ENCODE peak calls at places on chromosomes 5 and 9, in eight cellular contexts. Z, G, O, D, I, R, K and B are unnamed samples.

GRCh38 chr5:160054047-160054446 is 45.1 kb downstream of the TTC1 start:
- DNase-seq in I (no peak), K (no peak), Z (no peak), D (no peak), R (peak), O (peak), G (no peak), B (no peak)

GRCh38 chr5:54018438-54018837 is 291.9 kb downstream of the ARL15 start:
- DNase-seq in I (no peak), G (no peak), K (no peak), R (no peak), D (no peak), O (no peak), Z (no peak), B (no peak)

GRCh38 chr5:112143684-112144083 is 275.4 kb downstream of the EPB41L4A start:
- DNase-seq in D (no peak), Z (no peak), O (peak), K (no peak), I (no peak), G (no peak), R (peak), B (no peak)

GRCh38 chr5:128163991-128164390 is 80.4 kb downstream of the SLC12A2 start:
- DNase-seq in R (peak), Z (no peak), D (no peak), G (peak), O (peak), K (no peak), I (no peak), B (peak)

GRCh38 chr5:142063878-142064331 is 44.7 kb upstream of the NDFIP1 start:
- DNase-seq in K (peak), Z (peak), R (peak), D (peak), G (no peak), O (peak), I (no peak), B (peak)

GRCh38 chr5:77224672-77225355 is 14.3 kb downstream of the PDE8B start:
- DNase-seq in Z (no peak), D (no peak), K (no peak), I (no peak), G (no peak), R (peak), O (peak), B (no peak)

GRCh38 chr5:14816374-14816998 is 55.1 kb downstream of the ANKH start:
- DNase-seq in Z (no peak), I (no peak), R (peak), K (no peak), G (no peak), O (no peak), D (no peak), B (no peak)

GRCh38 chr9:36092014-36092413 is 44.5 kb upstream of the GLIPR2 start:
- DNase-seq in K (no peak), D (no peak), O (no peak), Z (no peak), I (no peak), R (no peak), G (no peak), B (no peak)

GRCh38 chr5:168870914-168871313 is 291.7 kb upstream of the PANK3 start:
- DNase-seq in O (no peak), R (no peak), D (no peak), Z (no peak), I (no peak), K (no peak), G (no peak), B (no peak)

GRCh38 chr5:105954341-105954740 is 1716.4 kb downstream of the EFNA5 start:
- DNase-seq in K (no peak), O (no peak), I (no peak), Z (no peak), D (no peak), R (peak), G (no peak), B (no peak)

GRCh38 chr9:129208191-129209091 is 30.4 kb upstream of the IER5L start:
- DNase-seq in O (no peak), R (no peak), G (peak), I (no peak), Z (no peak), K (no peak), D (peak), B (no peak)

GRCh38 chr5:52705720-52706119 is 82.0 kb upstream of the ITGA1 start:
- DNase-seq in R (peak), K (no peak), I (no peak), Z (no peak), G (no peak), O (no peak), D (no peak), B (no peak)

GRCh38 chr9:133117271-133118178 is 3.5 kb downstream of the RALGDS start:
- DNase-seq in D (no peak), R (no peak), I (no peak), O (peak), K (no peak), Z (peak), G (no peak), B (no peak)

GRCh38 chr5:68288756-68289134 is 73.2 kb downstream of the PIK3R1 start:
- DNase-seq in D (peak), G (no peak), Z (peak), K (no peak), R (no peak), O (no peak), I (no peak), B (no peak)

GRCh38 chr5:120808135-120808534 is 344.0 kb downstream of the PRR16 start:
- DNase-seq in I (no peak), K (no peak), Z (no peak), D (no peak), R (peak), G (no peak), O (peak), B (no peak)

GRCh38 chr5:73591102-73591695 is 25.7 kb downstream of the UTP15 start:
- DNase-seq in Z (peak), K (peak), G (peak), I (no peak), O (peak), R (peak), D (peak), B (peak)

GRCh38 chr5:149962040-149962439 is 1.5 kb downstream of the SLC26A2 start:
- DNase-seq in K (peak), R (peak), I (no peak), D (peak), G (no peak), O (peak), Z (peak), B (no peak)

GRCh38 chr9:1051286-1052118 is 1.3 kb downstream of the DMRT2 start:
- DNase-seq in I (no peak), Z (no peak), G (no peak), D (peak), K (no peak), R (no peak), O (no peak), B (no peak)

GRCh38 chr5:176675676-176676360 is 28.5 kb downstream of the TSPAN17 start:
- DNase-seq in G (no peak), K (no peak), R (peak), Z (no peak), O (no peak), I (no peak), D (no peak), B (no peak)

GRCh38 chr9:130689937-130690700 is 3.5 kb upstream of the EXOSC2 start:
- DNase-seq in O (peak), D (peak), G (no peak), R (peak), K (no peak), I (no peak), Z (peak), B (peak)

GRCh38 chr5:180208435-180209081 is 453 bp downstream of the RASGEF1C start:
- DNase-seq in G (no peak), I (no peak), D (peak), K (no peak), O (no peak), Z (peak), R (no peak), B (no peak)

GRCh38 chr5:116876240-116876840 is 301.7 kb upstream of the SEMA6A start:
- DNase-seq in Z (no peak), G (no peak), O (no peak), D (no peak), K (no peak), I (no peak), R (peak), B (no peak)

GRCh38 chr9:133647148-133647547 is 11.0 kb downstream of the DBH start:
- DNase-seq in Z (no peak), G (no peak), K (no peak), D (no peak), R (no peak), O (no peak), I (no peak), B (no peak)

GRCh38 chr5:168654225-168654624 is 75.1 kb upstream of the PANK3 start:
- DNase-seq in D (peak), O (no peak), K (no peak), R (peak), I (no peak), G (no peak), Z (peak), B (no peak)

GRCh38 chr9:133958756-133959155 is 33.4 kb downstream of the VAV2 start:
- DNase-seq in I (no peak), O (no peak), R (no peak), Z (no peak), K (no peak), D (no peak), G (no peak), B (no peak)

GRCh38 chr5:76714771-76715483 is 999 bp upstream of the F2R start:
- DNase-seq in Z (peak), I (no peak), R (no peak), D (peak), K (peak), G (no peak), O (no peak), B (no peak)

GRCh38 chr5:58407042-58407709 is 52.7 kb downstream of the PLK2 start:
- DNase-seq in O (peak), Z (no peak), I (no peak), R (peak), G (no peak), K (no peak), D (no peak), B (peak)
- H3K4me3 ChIP-seq in O (no peak), Z (no peak), I (no peak), R (no peak), G (no peak), K (no peak), D (no peak), B (no peak)

GRCh38 chr5:61624553-61624952 is 292.5 kb downstream of the ZSWIM6 start:
- DNase-seq in I (no peak), K (no peak), D (no peak), Z (no peak), O (no peak), R (no peak), G (no peak), B (no peak)

GRCh38 chr5:61623401-61624069 is 291.5 kb downstream of the ZSWIM6 start:
- DNase-seq in R (peak), K (no peak), D (no peak), G (no peak), I (no peak), O (peak), Z (no peak), B (no peak)

GRCh38 chr5:61624966-61625681 is 293.1 kb downstream of the ZSWIM6 start:
- DNase-seq in Z (no peak), D (no peak), O (no peak), R (no peak), K (no peak), G (no peak), I (no peak), B (no peak)

GRCh38 chr5:61625682-61626620 is 293.9 kb downstream of the ZSWIM6 start:
- DNase-seq in Z (no peak), I (no peak), R (peak), O (peak), D (peak), K (no peak), G (no peak), B (no peak)

GRCh38 chr5:61626639-61627282 is 294.7 kb downstream of the ZSWIM6 start:
- DNase-seq in R (no peak), I (no peak), G (no peak), O (no peak), Z (no peak), D (no peak), K (no peak), B (no peak)
- H3K4me3 ChIP-seq in R (peak), I (peak), G (no peak), O (peak), Z (no peak), D (no peak), K (no peak), B (no peak)

DNA sequence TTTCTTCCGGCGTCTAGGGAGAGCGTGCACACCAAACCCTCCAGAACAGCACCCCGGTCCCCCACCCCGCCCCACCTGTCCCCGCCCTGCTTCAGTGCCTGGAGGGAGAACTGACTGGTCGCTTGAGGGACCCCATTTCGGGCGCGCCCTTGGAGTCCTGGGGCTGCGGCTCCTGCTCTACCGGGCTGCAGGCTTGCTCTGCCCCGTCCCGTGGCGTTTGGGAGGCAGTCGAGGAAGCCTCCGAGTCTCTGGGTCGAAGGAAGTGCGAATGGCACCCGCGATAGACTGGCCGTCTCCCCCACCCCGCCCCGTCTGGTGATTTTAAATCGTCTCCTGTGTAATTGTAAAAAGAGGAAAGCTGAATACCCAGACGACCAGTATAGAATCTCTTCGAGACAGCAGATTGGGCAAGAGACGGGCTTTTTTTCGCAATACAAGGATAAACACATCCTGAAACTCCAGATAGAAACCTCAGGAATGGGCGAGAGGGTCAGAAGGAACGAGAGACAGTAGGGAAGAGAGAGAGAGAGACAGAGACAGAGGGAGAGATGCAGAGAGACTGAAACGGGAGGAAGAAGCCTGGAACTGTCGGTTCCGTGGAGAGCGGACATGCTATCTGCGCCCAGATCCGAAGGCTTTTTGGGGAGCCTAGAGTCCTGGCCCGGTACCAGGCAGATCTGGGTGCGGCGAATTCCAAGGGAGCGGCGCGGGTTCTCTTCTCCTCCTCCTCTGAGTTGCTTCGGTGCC is 9.9 kb downstream of the PRDM6 start:
- DNase-seq in I (no peak), Z (peak), G (no peak), O (no peak), K (no peak), R (no peak), D (peak), B (no peak)
- H3K4me3 ChIP-seq in I (peak), Z (peak), G (no peak), O (no peak), K (no peak), R (peak), D (peak), B (peak)

DNA sequence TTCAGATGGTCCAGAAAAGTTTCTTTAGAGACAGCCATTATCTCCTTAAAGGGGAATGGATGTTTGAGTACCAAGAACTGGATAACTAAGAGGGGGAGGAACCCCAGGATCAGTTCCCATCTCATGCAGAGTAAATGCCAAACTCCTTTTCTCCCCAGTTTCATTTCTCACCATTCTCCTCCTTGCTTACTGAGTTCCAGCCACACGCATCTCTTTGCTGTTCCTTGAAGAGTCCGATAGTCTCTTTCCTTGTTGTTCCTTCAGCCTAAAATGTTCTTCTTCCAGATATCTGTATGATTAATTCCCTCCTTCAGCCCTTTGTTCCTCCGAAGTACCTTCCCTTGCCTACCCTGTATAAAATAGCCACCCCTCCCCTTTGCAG is 30.0 kb downstream of the KDM4C start:
- DNase-seq in I (no peak), K (no peak), G (no peak), Z (no peak), D (peak), R (no peak), O (no peak), B (no peak)
- H3K4me3 ChIP-seq in I (no peak), K (no peak), G (no peak), Z (no peak), D (no peak), R (no peak), O (no peak), B (no peak)

DNA sequence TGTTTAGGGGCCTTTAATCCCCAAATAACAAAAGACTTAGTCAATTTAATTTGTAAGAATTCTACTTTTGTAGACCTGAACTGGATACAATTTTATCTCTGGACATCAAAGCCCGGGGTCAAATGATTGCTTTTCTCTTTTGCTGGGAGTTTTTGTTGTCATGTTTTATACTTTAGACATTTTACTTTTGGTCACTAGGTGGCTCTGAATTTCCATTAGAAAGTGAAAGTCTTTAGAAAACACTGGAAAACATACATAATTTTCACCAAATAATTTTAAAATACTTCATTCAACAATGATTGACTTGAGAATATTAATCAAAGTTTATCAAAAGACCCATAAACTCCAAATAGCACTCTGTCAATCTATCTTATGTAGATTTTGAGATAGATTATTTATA is 2.8 kb upstream of the PCA3 start:
- DNase-seq in I (no peak), K (no peak), D (no peak), Z (no peak), R (peak), G (no peak), O (peak), B (no peak)
- H3K4me3 ChIP-seq in I (no peak), K (no peak), D (no peak), Z (no peak), R (no peak), G (no peak), O (no peak), B (no peak)

GRCh38 chr5:25562656-25563055 is 917.9 kb upstream of the CDH10 start:
- DNase-seq in R (no peak), D (no peak), O (no peak), Z (no peak), I (no peak), K (no peak), G (no peak), B (no peak)

GRCh38 chr5:25568294-25568693 is 923.5 kb upstream of the CDH10 start:
- DNase-seq in Z (no peak), I (no peak), G (no peak), D (no peak), K (no peak), R (no peak), O (no peak), B (no peak)

GRCh38 chr5:25570067-25570583 is 925.3 kb upstream of the CDH10 start:
- DNase-seq in K (no peak), I (no peak), O (no peak), R (no peak), G (no peak), D (no peak), Z (no peak), B (no peak)

GRCh38 chr5:25568989-25569625 is 924.3 kb upstream of the CDH10 start:
- DNase-seq in O (no peak), R (no peak), K (peak), G (no peak), D (no peak), I (no peak), Z (peak), B (no peak)

DNA sequence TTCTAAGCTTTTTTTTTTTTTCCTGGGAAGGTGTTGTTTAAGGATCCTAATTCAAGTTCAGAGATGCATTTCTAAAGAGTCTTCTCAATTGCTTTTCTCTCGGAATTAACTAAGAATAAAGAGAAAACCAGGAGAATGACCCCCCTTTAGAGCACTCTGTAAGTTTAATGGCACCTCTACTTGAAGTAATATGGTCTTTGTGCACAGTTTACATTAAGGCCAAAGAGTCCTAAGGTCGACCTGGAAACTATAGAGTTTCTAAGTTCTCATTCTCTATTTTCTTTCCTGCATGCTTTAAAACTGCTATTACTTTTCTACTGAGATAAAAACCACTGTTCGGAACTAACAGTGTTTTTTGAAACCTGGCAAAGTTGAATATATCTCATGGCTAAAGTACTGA is 923.1 kb upstream of the CDH10 start:
- DNase-seq in R (no peak), K (no peak), Z (no peak), O (no peak), I (no peak), D (no peak), G (no peak), B (no peak)
- H3K4me3 ChIP-seq in R (no peak), K (no peak), Z (no peak), O (no peak), I (no peak), D (no peak), G (no peak), B (no peak)

GRCh38 chr9:126862461-126862830 is 2.0 kb downstream of the ZBTB34 start:
- DNase-seq in I (no peak), O (no peak), R (no peak), D (no peak), K (no peak), G (no peak), Z (no peak), B (no peak)

GRCh38 chr9:126859111-126859510 is 1.3 kb upstream of the ZBTB34 start:
- DNase-seq in I (no peak), O (no peak), D (no peak), G (no peak), Z (no peak), R (no peak), K (no peak), B (no peak)

GRCh38 chr9:126860757-126861466 is 473 bp downstream of the ZBTB34 start:
- DNase-seq in O (no peak), Z (peak), R (no peak), K (peak), G (no peak), I (no peak), D (no peak), B (no peak)

GRCh38 chr9:126860077-126860756 is at the start of gene ZBTB34:
- DNase-seq in I (no peak), Z (peak), K (peak), D (peak), O (peak), R (peak), G (no peak), B (no peak)

GRCh38 chr9:126861707-126862460 is 1.4 kb downstream of the ZBTB34 start:
- DNase-seq in O (no peak), G (no peak), R (peak), D (peak), Z (no peak), K (no peak), I (no peak), B (peak)
- H3K4me3 ChIP-seq in O (peak), G (peak), R (peak), D (peak), Z (peak), K (peak), I (peak), B (peak)

GRCh38 chr9:124263158-124263557 is 5.4 kb downstream of the NEK6 start:
- DNase-seq in D (no peak), G (no peak), I (no peak), R (no peak), K (no peak), O (no peak), Z (no peak), B (no peak)
- H3K4me3 ChIP-seq in D (no peak), G (no peak), I (no peak), R (no peak), K (no peak), O (no peak), Z (no peak), B (no peak)

DNA sequence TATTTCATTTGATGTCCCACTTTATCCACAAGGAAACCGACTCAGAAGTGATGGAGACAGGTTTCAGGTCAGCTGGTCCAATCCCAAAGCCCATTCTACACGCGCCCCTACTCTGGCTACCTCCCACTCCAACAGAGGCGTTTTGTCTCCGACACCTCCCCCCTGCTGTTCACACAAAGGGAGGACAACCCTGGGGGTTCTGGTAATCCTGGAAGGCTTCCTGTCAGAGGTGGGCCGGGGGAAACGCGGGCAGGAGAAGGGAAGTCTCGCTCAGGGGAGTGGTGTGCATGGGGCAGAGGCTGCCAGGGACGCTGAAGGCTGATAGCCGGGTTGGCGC is 39.7 kb upstream of the GABRP start:
- DNase-seq in I (no peak), R (no peak), Z (no peak), G (no peak), D (no peak), O (no peak), K (no peak), B (no peak)
- H3K4me3 ChIP-seq in I (no peak), R (no peak), Z (no peak), G (no peak), D (no peak), O (no peak), K (no peak), B (no peak)